ENCODE peak calls at places on chromosome 15, in eight cellular contexts. One of them, this sample, is unnamed.

GRCh38 chr15:74345051-74345450 is 22.4 kb downstream of the CYP11A1 start:
- DNase-seq in sigmoid colon: peak; percentile 52
- DNase-seq in transverse colon: no peak
- DNase-seq in MM.1S: no peak
- DNase-seq in OCI-LY7: no peak
- DNase-seq in lower leg skin: no peak
- DNase-seq in hepatocyte: no peak
- DNase-seq in AG10803: no peak
- DNase-seq in this sample: no peak

GRCh38 chr15:45715528-45715927 is 80.7 kb downstream of the SQOR start:
- DNase-seq in hepatocyte: peak; percentile 26
- DNase-seq in lower leg skin: no peak
- DNase-seq in transverse colon: no peak
- DNase-seq in MM.1S: peak; percentile 25
- DNase-seq in OCI-LY7: peak; percentile 75
- DNase-seq in sigmoid colon: no peak
- DNase-seq in AG10803: no peak
- DNase-seq in this sample: peak; percentile 26

GRCh38 chr15:95440712-95441111 is 889.8 kb upstream of the NR2F2 start:
- DNase-seq in hepatocyte: no peak
- DNase-seq in MM.1S: no peak
- DNase-seq in lower leg skin: no peak
- DNase-seq in sigmoid colon: no peak
- DNase-seq in transverse colon: no peak
- DNase-seq in OCI-LY7: no peak
- DNase-seq in AG10803: no peak
- DNase-seq in this sample: peak; percentile 69

GRCh38 chr15:64288577-64288976 is 67.4 kb downstream of the CSNK1G1 start:
- DNase-seq in AG10803: peak; percentile 25
- DNase-seq in OCI-LY7: no peak
- DNase-seq in sigmoid colon: no peak
- DNase-seq in hepatocyte: no peak
- DNase-seq in MM.1S: no peak
- DNase-seq in lower leg skin: no peak
- DNase-seq in transverse colon: no peak
- DNase-seq in this sample: peak; percentile 62

GRCh38 chr15:55282284-55282833 is 7.3 kb downstream of the RAB27A start:
- DNase-seq in lower leg skin: no peak
- DNase-seq in hepatocyte: no peak
- DNase-seq in transverse colon: no peak
- DNase-seq in OCI-LY7: no peak
- DNase-seq in MM.1S: no peak
- DNase-seq in AG10803: peak; percentile 79
- DNase-seq in sigmoid colon: no peak
- DNase-seq in this sample: peak; percentile 80

GRCh38 chr15:57440799-57441198 is 64.5 kb downstream of the CGNL1 start:
- DNase-seq in sigmoid colon: no peak
- DNase-seq in transverse colon: no peak
- DNase-seq in MM.1S: peak; percentile 39
- DNase-seq in lower leg skin: no peak
- DNase-seq in hepatocyte: peak; percentile 65
- DNase-seq in AG10803: peak; percentile 72
- DNase-seq in OCI-LY7: no peak
- DNase-seq in this sample: peak; percentile 31

GRCh38 chr15:39331584-39331983 is 249.3 kb upstream of the THBS1 start:
- DNase-seq in sigmoid colon: no peak
- DNase-seq in OCI-LY7: no peak
- DNase-seq in transverse colon: no peak
- DNase-seq in lower leg skin: no peak
- DNase-seq in AG10803: no peak
- DNase-seq in MM.1S: no peak
- DNase-seq in hepatocyte: no peak
- DNase-seq in this sample: no peak

GRCh38 chr15:99472416-99473145 is 93.2 kb upstream of the MEF2A start:
- DNase-seq in transverse colon: no peak
- DNase-seq in AG10803: no peak
- DNase-seq in MM.1S: no peak
- DNase-seq in lower leg skin: no peak
- DNase-seq in sigmoid colon: peak; percentile 55
- DNase-seq in hepatocyte: no peak
- DNase-seq in OCI-LY7: no peak
- DNase-seq in this sample: no peak

GRCh38 chr15:99476413-99477222 is 89.2 kb upstream of the MEF2A start:
- DNase-seq in hepatocyte: peak; percentile 74
- DNase-seq in MM.1S: no peak
- DNase-seq in AG10803: peak; percentile 98
- DNase-seq in lower leg skin: peak; percentile 93
- DNase-seq in OCI-LY7: peak; percentile 9
- DNase-seq in sigmoid colon: peak; percentile 89
- DNase-seq in transverse colon: peak; percentile 46
- DNase-seq in this sample: peak; percentile 99

GRCh38 chr15:42723068-42723467 is 13.9 kb downstream of the CDAN1 start:
- DNase-seq in AG10803: no peak
- DNase-seq in sigmoid colon: no peak
- DNase-seq in lower leg skin: no peak
- DNase-seq in OCI-LY7: no peak
- DNase-seq in hepatocyte: no peak
- DNase-seq in MM.1S: no peak
- DNase-seq in transverse colon: no peak
- DNase-seq in this sample: peak; percentile 16
- TF ChIP-seq CTCF in AG10803: no peak
- TF ChIP-seq CTCF in sigmoid colon: no peak
- TF ChIP-seq CTCF in lower leg skin: no peak
- TF ChIP-seq CTCF in OCI-LY7: peak; percentile 58
- TF ChIP-seq CTCF in hepatocyte: no peak
- TF ChIP-seq CTCF in MM.1S: no peak
- TF ChIP-seq CTCF in transverse colon: no peak
- TF ChIP-seq CTCF in this sample: peak; percentile 11

GRCh38 chr15:93070136-93070535 is 18.9 kb downstream of the RGMA start:
- DNase-seq in lower leg skin: no peak
- DNase-seq in hepatocyte: no peak
- DNase-seq in AG10803: no peak
- DNase-seq in OCI-LY7: no peak
- DNase-seq in MM.1S: no peak
- DNase-seq in transverse colon: no peak
- DNase-seq in sigmoid colon: no peak
- DNase-seq in this sample: no peak
- H3K4me3 ChIP-seq in lower leg skin: no peak overlapping the region
- H3K4me3 ChIP-seq in hepatocyte: no peak overlapping the region
- H3K4me3 ChIP-seq in AG10803: no peak overlapping the region
- H3K4me3 ChIP-seq in OCI-LY7: no peak overlapping the region
- H3K4me3 ChIP-seq in MM.1S: no peak overlapping the region
- H3K4me3 ChIP-seq in transverse colon: peak overlapping the region; percentile 42
- H3K4me3 ChIP-seq in sigmoid colon: peak overlapping the region; percentile 99
- H3K4me3 ChIP-seq in this sample: no peak overlapping the region

DNA sequence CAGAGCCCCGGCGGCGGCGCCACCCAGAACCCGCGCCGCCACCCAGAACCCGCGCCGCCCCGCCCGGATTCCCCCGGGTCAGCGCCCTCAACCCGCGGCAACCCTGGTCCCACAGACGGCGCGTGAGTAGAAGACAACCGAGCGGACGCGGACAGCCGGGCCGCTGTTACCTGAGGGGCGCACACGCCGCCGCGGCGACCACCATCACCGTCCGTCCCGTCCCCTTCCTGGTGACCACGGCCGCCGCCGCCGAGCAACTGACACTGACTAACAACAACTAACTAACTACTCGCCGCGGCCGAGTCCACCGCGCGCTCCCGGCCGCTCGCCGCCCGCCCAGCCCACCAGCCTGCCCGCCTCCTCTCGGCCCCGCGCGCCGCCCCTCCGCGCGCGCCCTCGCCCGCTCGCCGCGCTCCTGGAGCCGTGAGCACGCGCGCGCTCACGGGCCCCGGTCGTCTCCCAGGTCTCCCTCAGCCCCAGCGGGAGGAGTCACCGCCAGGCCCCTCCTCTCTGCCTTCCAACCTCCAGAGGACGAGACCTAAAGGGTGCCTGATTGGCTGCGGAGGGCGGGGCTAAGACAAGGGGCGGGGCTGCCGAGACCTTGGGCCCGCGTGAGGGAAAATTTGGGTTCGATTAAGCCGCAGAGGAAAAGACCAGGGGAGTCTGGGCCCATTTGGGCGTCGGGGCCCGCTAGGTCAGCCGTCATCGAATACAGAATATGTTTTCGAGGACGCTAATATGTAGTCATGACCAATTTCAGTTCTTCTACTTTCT is at the start of gene PEAK1:
- DNase-seq in transverse colon: peak; percentile 100
- DNase-seq in MM.1S: peak; percentile 99
- DNase-seq in AG10803: peak; percentile 99
- DNase-seq in sigmoid colon: peak; percentile 100
- DNase-seq in lower leg skin: peak; percentile 100
- DNase-seq in OCI-LY7: peak; percentile 98
- DNase-seq in hepatocyte: peak; percentile 99
- DNase-seq in this sample: peak; percentile 98
- TF ChIP-seq CTCF in transverse colon: no peak
- TF ChIP-seq CTCF in MM.1S: no peak
- TF ChIP-seq CTCF in AG10803: no peak
- TF ChIP-seq CTCF in sigmoid colon: no peak
- TF ChIP-seq CTCF in lower leg skin: no peak
- TF ChIP-seq CTCF in OCI-LY7: no peak
- TF ChIP-seq CTCF in hepatocyte: no peak
- TF ChIP-seq CTCF in this sample: no peak

GRCh38 chr15:40755821-40756220 is 767 bp upstream of the RMDN3 start:
- DNase-seq in MM.1S: no peak
- DNase-seq in transverse colon: no peak
- DNase-seq in hepatocyte: no peak
- DNase-seq in lower leg skin: no peak
- DNase-seq in OCI-LY7: peak; percentile 56
- DNase-seq in AG10803: no peak
- DNase-seq in sigmoid colon: no peak
- DNase-seq in this sample: no peak
- H3K4me3 ChIP-seq in MM.1S: peak overlapping the region; percentile 97
- H3K4me3 ChIP-seq in transverse colon: peak overlapping the region; percentile 85
- H3K4me3 ChIP-seq in hepatocyte: peak overlapping the region; percentile 27
- H3K4me3 ChIP-seq in lower leg skin: no peak overlapping the region
- H3K4me3 ChIP-seq in OCI-LY7: peak overlapping the region; percentile 85
- H3K4me3 ChIP-seq in AG10803: peak overlapping the region; percentile 95
- H3K4me3 ChIP-seq in sigmoid colon: peak overlapping the region; percentile 94
- H3K4me3 ChIP-seq in this sample: peak overlapping the region; percentile 92

GRCh38 chr15:69577397-69577796 is 124.8 kb downstream of the RPLP1 start:
- DNase-seq in OCI-LY7: no peak
- DNase-seq in lower leg skin: no peak
- DNase-seq in transverse colon: no peak
- DNase-seq in hepatocyte: no peak
- DNase-seq in AG10803: no peak
- DNase-seq in sigmoid colon: no peak
- DNase-seq in MM.1S: no peak
- DNase-seq in this sample: no peak

GRCh38 chr15:69576948-69577351 is 124.3 kb downstream of the RPLP1 start:
- DNase-seq in MM.1S: peak; percentile 42
- DNase-seq in AG10803: no peak
- DNase-seq in lower leg skin: no peak
- DNase-seq in OCI-LY7: peak; percentile 7
- DNase-seq in hepatocyte: no peak
- DNase-seq in transverse colon: no peak
- DNase-seq in sigmoid colon: no peak
- DNase-seq in this sample: no peak

GRCh38 chr15:69578252-69578651 is 125.6 kb downstream of the RPLP1 start:
- DNase-seq in lower leg skin: no peak
- DNase-seq in transverse colon: no peak
- DNase-seq in OCI-LY7: no peak
- DNase-seq in sigmoid colon: no peak
- DNase-seq in AG10803: no peak
- DNase-seq in MM.1S: no peak
- DNase-seq in hepatocyte: no peak
- DNase-seq in this sample: no peak

GRCh38 chr15:69578792-69579587 is 126.4 kb downstream of the RPLP1 start:
- DNase-seq in transverse colon: peak; percentile 87
- DNase-seq in sigmoid colon: no peak
- DNase-seq in AG10803: no peak
- DNase-seq in MM.1S: no peak
- DNase-seq in lower leg skin: no peak
- DNase-seq in OCI-LY7: no peak
- DNase-seq in hepatocyte: no peak
- DNase-seq in this sample: no peak

GRCh38 chr15:69579950-69580618 is 127.5 kb downstream of the RPLP1 start:
- DNase-seq in transverse colon: peak; percentile 44
- DNase-seq in sigmoid colon: no peak
- DNase-seq in OCI-LY7: no peak
- DNase-seq in MM.1S: no peak
- DNase-seq in AG10803: no peak
- DNase-seq in lower leg skin: no peak
- DNase-seq in hepatocyte: peak; percentile 48
- DNase-seq in this sample: no peak
- TF ChIP-seq CTCF in transverse colon: no peak
- TF ChIP-seq CTCF in sigmoid colon: no peak
- TF ChIP-seq CTCF in OCI-LY7: no peak
- TF ChIP-seq CTCF in MM.1S: no peak
- TF ChIP-seq CTCF in AG10803: no peak
- TF ChIP-seq CTCF in lower leg skin: no peak
- TF ChIP-seq CTCF in hepatocyte: no peak
- TF ChIP-seq CTCF in this sample: no peak

DNA sequence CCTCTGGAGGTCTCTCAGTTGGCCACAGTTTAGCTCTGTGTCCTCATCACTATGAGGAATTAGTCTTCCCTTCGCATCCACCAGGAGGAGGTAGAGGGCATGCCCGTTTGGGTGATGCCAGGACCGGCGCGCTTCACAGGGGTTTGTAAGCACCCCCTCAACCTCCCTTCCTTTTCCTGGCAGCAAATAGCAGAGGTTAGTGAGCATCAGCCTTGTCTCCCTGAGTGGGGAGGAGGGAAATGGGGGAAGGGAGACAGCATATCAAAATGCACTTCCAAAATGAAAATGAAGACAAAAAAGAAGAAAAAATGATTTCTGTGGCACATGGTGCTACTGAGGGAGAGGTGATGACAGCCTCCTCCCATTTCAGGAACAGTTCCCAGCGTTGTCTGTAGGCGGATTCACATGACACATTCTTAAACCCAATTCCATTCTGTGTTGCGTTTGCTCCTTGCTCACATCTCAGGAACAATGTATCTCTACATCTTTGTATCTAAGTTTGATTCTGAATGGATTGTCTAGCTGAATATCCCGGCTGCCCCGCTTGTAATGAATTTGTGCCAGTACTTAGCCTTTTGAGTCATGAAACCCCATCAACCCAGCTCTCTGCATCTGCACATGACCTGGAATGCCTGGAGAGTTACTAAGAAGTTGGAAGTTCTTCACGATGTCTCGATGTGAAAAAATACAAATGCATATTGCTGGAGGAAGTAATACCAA is 45.1 kb downstream of the TYRO3 start:
- DNase-seq in MM.1S: peak; percentile 68
- DNase-seq in sigmoid colon: peak; percentile 81
- DNase-seq in hepatocyte: peak; percentile 81
- DNase-seq in transverse colon: peak; percentile 57
- DNase-seq in lower leg skin: peak; percentile 91
- DNase-seq in AG10803: peak; percentile 89
- DNase-seq in OCI-LY7: peak; percentile 64
- DNase-seq in this sample: peak; percentile 93
- H3K4me3 ChIP-seq in MM.1S: peak overlapping the region; percentile 52
- H3K4me3 ChIP-seq in sigmoid colon: no peak overlapping the region
- H3K4me3 ChIP-seq in hepatocyte: no peak overlapping the region
- H3K4me3 ChIP-seq in transverse colon: peak overlapping the region; percentile 12
- H3K4me3 ChIP-seq in lower leg skin: no peak overlapping the region
- H3K4me3 ChIP-seq in AG10803: peak overlapping the region; percentile 60
- H3K4me3 ChIP-seq in OCI-LY7: no peak overlapping the region
- H3K4me3 ChIP-seq in this sample: peak overlapping the region; percentile 50

This sample was measured in fibroblast of mammary gland.